ENCODE peak calls at places on chromosomes 4 and X, in nine cellular contexts. T is stomach, A is GM12878, Q is ovary, D is transverse colon, X is K562, K is tibial nerve, B is suprapubic skin, W is sigmoid colon. I is an unnamed sample.

GRCh38 chr4:185263419-185263818 is 54.0 kb downstream of the SNX25 start:
- DNase-seq in T (no peak), A (no peak), Q (no peak), D (no peak), X (no peak), K (no peak), B (no peak), W (no peak), I (no peak)

GRCh38 chr4:140719022-140719421 is 37.2 kb downstream of the TBC1D9 start:
- DNase-seq in T (no peak), A (no peak), Q (no peak), D (no peak), X (no peak), K (no peak), B (no peak), W (no peak), I (no peak)

GRCh38 chr4:123945301-123945700 is 548.7 kb downstream of the SPRY1 start:
- DNase-seq in T (no peak), A (no peak), Q (no peak), D (no peak), X (no peak), K (no peak), B (no peak), W (no peak), I (no peak)

GRCh38 chrX:20140410-20140809 is 1.2 kb downstream of the EIF1AX start:
- DNase-seq in T (no peak), A (no peak), Q (no peak), D (no peak), X (no peak), K (no peak), B (no peak), W (no peak), I (no peak)

GRCh38 chr4:36128689-36129088 is 115.6 kb downstream of the ARAP2 start:
- DNase-seq in T (no peak), A (no peak), Q (no peak), D (no peak), X (no peak), K (no peak), B (no peak), W (no peak), I (no peak)

GRCh38 chr4:161656525-161656924 is 507.3 kb downstream of the FSTL5 start:
- DNase-seq in T (no peak), A (no peak), Q (no peak), D (no peak), X (no peak), K (no peak), B (no peak), W (no peak), I (no peak)

GRCh38 chrX:47628980-47629379 is 750 bp downstream of the CFP start:
- DNase-seq in T (no peak), A (no peak), Q (no peak), D (no peak), X (no peak), K (no peak), B (no peak), W (no peak), I (no peak)

GRCh38 chrX:140274761-140275525 is 229.9 kb downstream of the SOX3 start:
- DNase-seq in T (no peak), A (no peak), Q (no peak), D (no peak), X (no peak), K (no peak), B (no peak), W (no peak), I (no peak)

GRCh38 chr4:150302553-150302952 is 224.3 kb downstream of the DCLK2 start:
- DNase-seq in T (no peak), A (no peak), Q (no peak), D (no peak), X (peak; percentile 55), K (no peak), B (no peak), W (peak; percentile 70), I (no peak)

GRCh38 chr4:113472864-113473263 is 288.7 kb downstream of the CAMK2D start:
- DNase-seq in T (no peak), A (no peak), Q (no peak), D (no peak), X (no peak), K (no peak), B (no peak), W (no peak), I (no peak)
- TF ChIP-seq EP300 in T (no peak), A (no peak), Q (no peak), D (no peak), X (no peak), K (no peak), B (no peak), W (no peak), I (no peak)

GRCh38 chr4:51880016-51880915 is 37.3 kb downstream of the DCUN1D4 start:
- DNase-seq in T (no peak), A (no peak), Q (no peak), D (no peak), X (no peak), K (no peak), B (no peak), W (no peak), I (no peak)

GRCh38 chr4:51884055-51884454 is 41.1 kb downstream of the DCUN1D4 start:
- DNase-seq in T (no peak), A (no peak), Q (no peak), D (no peak), X (no peak), K (no peak), B (no peak), W (no peak), I (no peak)

GRCh38 chr4:51885371-51885770 is 42.4 kb downstream of the DCUN1D4 start:
- DNase-seq in T (no peak), A (no peak), Q (no peak), D (no peak), X (peak; percentile 22), K (no peak), B (no peak), W (no peak), I (no peak)

GRCh38 chr4:51884606-51885005 is 41.7 kb downstream of the DCUN1D4 start:
- DNase-seq in T (no peak), A (no peak), Q (no peak), D (no peak), X (no peak), K (no peak), B (no peak), W (no peak), I (no peak)
- H3K36me3 ChIP-seq in T (peaks cover 76% of the 10 kb centered on the region), A (peaks cover 10% of the 10 kb centered on the region), Q (no peaks in the 10 kb centered on the region), D (peaks cover 14% of the 10 kb centered on the region), X (peaks cover 77% of the 10 kb centered on the region), K (no peaks in the 10 kb centered on the region), B (peaks cover 62% of the 10 kb centered on the region), W (no peaks in the 10 kb centered on the region), I (peaks cover 27% of the 10 kb centered on the region)

DNA sequence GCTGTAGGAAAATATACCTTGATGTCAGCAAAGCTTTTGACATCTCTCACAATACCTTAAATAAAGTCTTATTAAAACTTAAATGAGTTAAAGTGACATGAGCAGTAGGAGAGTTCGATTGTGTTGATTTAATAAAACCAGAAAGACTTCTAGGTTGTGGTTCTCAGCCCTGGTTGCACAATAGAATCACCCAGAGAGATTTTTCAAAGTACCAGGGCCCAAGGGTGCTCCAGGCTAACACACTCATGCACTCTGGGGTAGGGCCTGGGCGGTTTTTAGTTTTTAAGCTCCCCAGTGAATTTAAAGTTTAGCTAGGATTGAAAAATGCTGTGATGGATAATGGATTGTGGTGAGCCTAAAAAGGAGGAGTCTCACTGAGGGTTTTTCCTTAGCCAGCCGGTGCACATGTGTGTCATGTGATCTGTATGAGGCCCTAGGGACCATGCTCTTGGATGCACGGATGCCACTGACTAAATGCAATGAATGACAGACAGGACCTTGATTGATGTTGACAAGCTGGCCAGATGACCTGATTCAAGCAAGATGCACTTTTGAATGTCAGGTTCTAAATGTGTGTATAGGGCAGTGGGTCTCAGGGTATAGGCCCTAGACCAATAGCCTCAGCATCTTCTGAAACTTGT is 185.0 kb downstream of the PTTG2 start:
- DNase-seq in T (no peak), A (no peak), Q (no peak), D (no peak), X (no peak), K (no peak), B (peak; percentile 22), W (no peak), I (no peak)
- H3K27ac ChIP-seq in T (no peak overlapping the region), A (no peak overlapping the region), Q (no peak overlapping the region), D (no peak overlapping the region), X (no peak overlapping the region), K (no peak overlapping the region), B (no peak overlapping the region), W (no peak overlapping the region), I (no peak overlapping the region)

GRCh38 chrX:99705696-99706095 is 704.4 kb downstream of the PCDH19 start:
- DNase-seq in T (no peak), A (no peak), Q (no peak), D (no peak), X (no peak), K (no peak), B (no peak), W (no peak), I (no peak)

DNA sequence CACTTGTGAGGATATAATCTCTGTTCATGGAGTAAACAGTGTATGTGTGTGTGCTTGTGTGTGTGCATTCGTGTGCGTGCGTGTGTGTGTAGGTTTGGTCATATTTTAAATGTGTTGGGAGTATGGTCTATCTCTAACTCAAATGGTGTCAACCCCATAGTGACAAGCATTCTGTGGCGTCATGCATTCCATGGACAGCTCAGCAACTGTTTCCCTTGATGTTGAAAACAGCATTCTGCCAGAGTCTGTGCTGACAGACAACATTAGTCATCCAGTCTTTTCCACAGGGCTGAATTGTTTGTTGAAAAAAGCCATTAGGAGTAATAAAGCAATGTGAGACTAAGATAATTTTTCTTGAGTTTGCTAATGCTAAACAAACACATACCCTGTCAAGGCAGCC is 706.6 kb downstream of the PCDH19 start:
- DNase-seq in T (no peak), A (no peak), Q (no peak), D (no peak), X (no peak), K (no peak), B (no peak), W (no peak), I (no peak)
- TF ChIP-seq EP300 in T (no peak), A (no peak), Q (no peak), D (no peak), X (no peak), K (no peak), B (no peak), W (no peak), I (no peak)

GRCh38 chrX:41100200-41100599 is 15.0 kb downstream of the USP9X start:
- DNase-seq in T (no peak), A (no peak), Q (no peak), D (no peak), X (no peak), K (no peak), B (no peak), W (no peak), I (no peak)
- H3K36me3 ChIP-seq in T (peaks cover 3% of the 10 kb centered on the region), A (no peaks in the 10 kb centered on the region), Q (no peaks in the 10 kb centered on the region), D (no peaks in the 10 kb centered on the region), X (peaks cover 4% of the 10 kb centered on the region), K (no peaks in the 10 kb centered on the region), B (no peaks in the 10 kb centered on the region), W (no peaks in the 10 kb centered on the region), I (no peaks in the 10 kb centered on the region)

GRCh38 chr4:122879001-122879400 is 43.4 kb downstream of the NUDT6 start:
- DNase-seq in T (no peak), A (no peak), Q (no peak), D (no peak), X (no peak), K (no peak), B (no peak), W (no peak), I (no peak)
- H3K27ac ChIP-seq in T (no peak overlapping the region), A (no peak overlapping the region), Q (no peak overlapping the region), D (no peak overlapping the region), X (no peak overlapping the region), K (no peak overlapping the region), B (no peak overlapping the region), W (no peak overlapping the region), I (no peak overlapping the region)

I was measured in upper lobe of left lung.